ENCODE peak calls at places on chromosomes 5 and 9, in seven cellular contexts. Y is AG04450, A is mammary epithelial cell, L is RWPE2, S is breast epithelium, W is HepG2, E is upper lobe of right lung. Z is an unnamed sample.

GRCh38 chr9:24602687-24603352 is 57.1 kb upstream of the IZUMO3 start:
- DNase-seq in Y (no peak), A (peak), L (no peak), S (no peak), W (no peak), E (no peak), Z (no peak)

GRCh38 chr5:176733586-176734262 is 76.6 kb upstream of the UNC5A start:
- DNase-seq in Y (no peak), A (no peak), L (peak), S (peak), W (no peak), E (peak), Z (no peak)

GRCh38 chr9:112971415-112971814 is 40.6 kb downstream of the ZNF883 start:
- DNase-seq in Y (no peak), A (peak), L (no peak), S (no peak), W (peak), E (no peak), Z (no peak)

GRCh38 chr5:75265731-75266130 is 29.1 kb upstream of the ANKRD31 start:
- DNase-seq in Y (peak), A (peak), L (no peak), S (no peak), W (peak), E (no peak), Z (peak)

GRCh38 chr5:37214550-37214949 is 34.6 kb downstream of the CPLANE1 start:
- DNase-seq in Y (no peak), A (no peak), L (no peak), S (no peak), W (no peak), E (no peak), Z (no peak)

GRCh38 chr5:32612134-32612888 is 27.0 kb downstream of the SUB1 start:
- DNase-seq in Y (no peak), A (no peak), L (no peak), S (no peak), W (no peak), E (no peak), Z (peak)

GRCh38 chr5:119398713-119399492 is 43.1 kb downstream of the TNFAIP8 start:
- DNase-seq in Y (no peak), A (peak), L (no peak), S (no peak), W (peak), E (peak), Z (no peak)

GRCh38 chr9:115008536-115008935 is 78.1 kb upstream of the TNFSF8 start:
- DNase-seq in Y (peak), A (peak), L (no peak), S (no peak), W (no peak), E (no peak), Z (peak)

GRCh38 chr9:14346301-14346721 is 32.4 kb upstream of the NFIB start:
- DNase-seq in Y (no peak), A (no peak), L (no peak), S (no peak), W (no peak), E (no peak), Z (no peak)

GRCh38 chr5:151345808-151346478 is 1.4 kb downstream of the SLC36A2 start:
- DNase-seq in Y (no peak), A (peak), L (no peak), S (no peak), W (no peak), E (no peak), Z (peak)

GRCh38 chr5:134568761-134569725 is 43.6 kb downstream of the JADE2 start:
- DNase-seq in Y (no peak), A (no peak), L (no peak), S (peak), W (no peak), E (peak), Z (no peak)

GRCh38 chr9:97397220-97397619 is 14.7 kb upstream of the TDRD7 start:
- DNase-seq in Y (no peak), A (peak), L (no peak), S (no peak), W (no peak), E (no peak), Z (peak)

GRCh38 chr9:35935755-35936509 is 22.0 kb downstream of the OR2S2 start:
- DNase-seq in Y (peak), A (no peak), L (no peak), S (no peak), W (no peak), E (no peak), Z (peak)

GRCh38 chr9:77714077-77714549 is 66.0 kb upstream of the GNA14 start:
- DNase-seq in Y (no peak), A (no peak), L (no peak), S (no peak), W (no peak), E (no peak), Z (peak)

GRCh38 chr5:148776780-148777179 is 49.6 kb upstream of the ADRB2 start:
- DNase-seq in Y (peak), A (peak), L (peak), S (no peak), W (no peak), E (no peak), Z (peak)

GRCh38 chr5:60958088-60958487 is 13.1 kb downstream of the NDUFAF2 start:
- DNase-seq in Y (no peak), A (no peak), L (no peak), S (no peak), W (no peak), E (no peak), Z (no peak)

GRCh38 chr9:10354591-10354990 is 258.2 kb downstream of the PTPRD start:
- DNase-seq in Y (no peak), A (no peak), L (no peak), S (no peak), W (no peak), E (no peak), Z (no peak)

GRCh38 chr5:61790678-61791077 is 458.6 kb downstream of the ZSWIM6 start:
- DNase-seq in Y (no peak), A (peak), L (no peak), S (no peak), W (peak), E (no peak), Z (no peak)

GRCh38 chr5:37812365-37812764 is 27.5 kb downstream of the GDNF start:
- DNase-seq in Y (no peak), A (no peak), L (no peak), S (no peak), W (no peak), E (no peak), Z (no peak)

GRCh38 chr5:157369507-157369906 is 90.5 kb upstream of the NIPAL4 start:
- DNase-seq in Y (no peak), A (no peak), L (no peak), S (no peak), W (no peak), E (no peak), Z (no peak)

GRCh38 chr5:10949856-10950630 is 189.0 kb upstream of the DAP start:
- DNase-seq in Y (no peak), A (no peak), L (no peak), S (no peak), W (no peak), E (no peak), Z (no peak)

GRCh38 chr5:139711852-139712171 is 63.7 kb downstream of the CXXC5 start:
- DNase-seq in Y (no peak), A (no peak), L (no peak), S (no peak), W (no peak), E (peak), Z (no peak)

DNA sequence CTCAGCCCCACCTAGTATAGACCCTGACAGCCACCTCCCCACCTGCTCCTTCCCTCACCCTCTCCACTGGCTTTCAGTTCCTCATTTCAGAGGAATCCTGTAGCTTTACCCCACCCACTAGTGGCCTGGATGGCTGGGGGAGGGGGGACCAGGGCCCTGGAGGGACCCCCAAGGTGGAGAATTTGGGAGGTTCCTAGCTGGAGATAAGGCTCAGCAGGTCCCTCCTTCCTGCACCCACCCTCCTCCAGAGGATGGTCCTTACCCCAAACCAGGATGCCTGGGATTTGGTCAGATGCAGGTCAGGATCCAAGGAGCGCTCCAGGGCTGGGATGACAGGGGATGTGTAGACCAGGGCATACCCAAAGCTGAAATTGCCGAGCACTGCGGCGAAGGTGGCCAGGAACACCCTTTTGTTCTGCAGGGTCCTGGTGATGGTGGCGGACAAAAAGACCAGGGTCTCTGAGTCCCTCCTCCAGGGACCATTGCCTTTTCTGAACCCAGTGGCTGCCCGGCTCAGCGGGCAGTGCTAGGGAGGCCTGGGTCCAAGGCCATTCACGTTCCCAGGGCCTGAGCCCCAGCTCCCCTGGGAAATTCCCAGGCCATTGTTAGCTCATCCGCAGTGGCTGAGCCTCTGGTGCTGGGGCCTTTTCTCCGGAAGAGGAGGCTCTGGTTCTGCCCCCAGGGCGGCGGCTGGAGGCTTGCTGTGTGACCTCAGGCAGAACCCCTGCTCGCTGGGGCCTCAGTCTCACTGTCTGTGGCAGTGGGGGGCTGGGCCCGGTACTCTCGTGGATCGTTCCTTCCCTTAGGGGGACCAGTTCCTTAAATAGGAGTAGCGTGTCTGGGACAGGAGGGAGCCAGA is 678 bp downstream of the SLC2A6 start:
- DNase-seq in Y (no peak), A (peak), L (no peak), S (no peak), W (peak), E (peak), Z (no peak)
- H3K27ac ChIP-seq in Y (no peak), A (peak), L (peak), S (no peak), W (peak), E (peak), Z (peak)

DNA sequence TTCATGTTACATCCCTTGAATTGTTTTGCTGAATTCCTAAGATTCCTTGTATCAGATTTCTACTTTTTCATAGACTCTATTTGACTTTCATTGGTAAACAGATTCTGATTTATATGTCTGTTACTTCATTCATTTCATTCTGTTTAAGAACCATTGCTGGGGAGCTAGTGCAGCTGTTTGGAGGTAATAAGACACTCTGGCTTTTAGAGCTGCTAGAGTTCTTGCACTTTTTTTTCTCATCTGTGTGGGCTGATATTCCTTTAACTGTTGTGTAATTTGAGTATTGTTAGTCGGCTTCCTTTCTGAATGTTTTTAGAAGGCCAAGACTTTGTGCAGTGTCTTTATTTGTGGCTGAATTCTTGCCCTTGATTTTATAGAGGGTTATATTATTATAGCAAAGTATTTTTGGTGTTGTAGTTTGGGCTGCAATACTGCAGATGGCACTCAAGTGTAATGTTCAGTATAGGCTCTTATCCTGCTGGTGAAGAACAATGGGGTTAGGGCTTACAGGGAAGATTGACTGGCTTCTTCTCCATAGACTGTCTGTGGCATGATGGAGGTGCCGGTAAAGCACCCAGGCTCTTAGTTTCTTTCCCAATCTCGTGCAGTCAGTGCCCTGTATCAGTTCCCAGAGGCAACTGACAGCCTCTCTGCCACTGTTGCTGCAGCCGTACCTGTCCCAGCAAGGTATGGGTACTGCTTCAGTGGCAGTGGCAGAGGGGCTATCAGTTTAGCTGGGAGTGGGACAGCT is 162.2 kb downstream of the OXCT1 start:
- DNase-seq in Y (peak), A (peak), L (no peak), S (no peak), W (peak), E (no peak), Z (peak)
- TF ChIP-seq CTCF in Y (peak), A (peak), L (peak), S (no peak), W (peak), E (no peak), Z (peak)

GRCh38 chr9:27861887-27862286 is 288.6 kb upstream of the C9orf72 start:
- DNase-seq in Y (no peak), A (peak), L (no peak), S (no peak), W (no peak), E (no peak), Z (peak)

GRCh38 chr9:27870404-27870803 is 297.1 kb upstream of the C9orf72 start:
- DNase-seq in Y (no peak), A (peak), L (no peak), S (no peak), W (peak), E (no peak), Z (no peak)

GRCh38 chr9:27866741-27867140 is 293.5 kb upstream of the C9orf72 start:
- DNase-seq in Y (no peak), A (no peak), L (no peak), S (no peak), W (no peak), E (no peak), Z (no peak)

DNA sequence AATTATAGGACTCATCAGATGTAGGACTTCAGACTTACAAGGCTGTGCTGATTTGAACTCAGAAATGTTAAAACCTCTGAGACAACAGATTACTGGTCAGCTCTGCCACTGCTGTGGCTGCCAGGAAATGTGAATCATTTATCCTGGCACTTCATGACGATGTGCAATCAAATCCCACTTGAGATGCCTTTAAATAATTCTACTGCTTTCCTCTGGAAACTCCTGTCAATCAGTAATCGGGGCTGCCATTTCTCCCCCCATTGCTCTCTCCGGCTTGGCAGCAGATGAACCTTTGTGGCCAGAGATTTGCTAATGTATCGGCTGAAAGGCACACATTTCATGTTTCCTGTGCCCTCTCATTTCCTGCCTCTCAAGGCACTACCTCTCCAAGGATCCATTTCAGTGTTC is 291.8 kb upstream of the C9orf72 start:
- DNase-seq in Y (no peak), A (peak), L (no peak), S (no peak), W (no peak), E (no peak), Z (peak)
- H3K27ac ChIP-seq in Y (no peak), A (no peak), L (no peak), S (no peak), W (no peak), E (no peak), Z (no peak)

GRCh38 chr9:89967527-89967926 is 362.7 kb downstream of the GADD45G start:
- DNase-seq in Y (no peak), A (no peak), L (no peak), S (no peak), W (no peak), E (no peak), Z (no peak)
- TF ChIP-seq CTCF in Y (no peak), A (no peak), L (no peak), S (no peak), W (no peak), E (no peak), Z (no peak)

GRCh38 chr5:164115420-164115819 is 610.0 kb downstream of the MAT2B start:
- DNase-seq in Y (no peak), A (no peak), L (no peak), S (no peak), W (no peak), E (no peak), Z (no peak)
- H3K27ac ChIP-seq in Y (no peak), A (no peak), L (no peak), S (no peak), W (no peak), E (no peak), Z (no peak)

GRCh38 chr5:53321073-53321472 is 159.4 kb upstream of the FST start:
- DNase-seq in Y (no peak), A (peak), L (no peak), S (no peak), W (no peak), E (no peak), Z (peak)

GRCh38 chr5:53321721-53322120 is 158.7 kb upstream of the FST start:
- DNase-seq in Y (no peak), A (no peak), L (no peak), S (no peak), W (no peak), E (no peak), Z (no peak)

GRCh38 chr5:53322257-53322656 is 158.2 kb upstream of the FST start:
- DNase-seq in Y (no peak), A (peak), L (no peak), S (no peak), W (no peak), E (no peak), Z (peak)

GRCh38 chr5:53319306-53319705 is 161.1 kb upstream of the FST start:
- DNase-seq in Y (no peak), A (peak), L (peak), S (no peak), W (no peak), E (no peak), Z (no peak)

GRCh38 chr5:53318303-53318702 is 162.1 kb upstream of the FST start:
- DNase-seq in Y (no peak), A (peak), L (no peak), S (no peak), W (no peak), E (no peak), Z (no peak)
- TF ChIP-seq CTCF in Y (no peak), A (peak), L (peak), S (no peak), W (peak), E (no peak), Z (no peak)

GRCh38 chr9:133786371-133786753 is 48.2 kb upstream of the SARDH start:
- DNase-seq in Y (no peak), A (no peak), L (no peak), S (no peak), W (no peak), E (no peak), Z (no peak)
- H3K27ac ChIP-seq in Y (no peak), A (no peak), L (no peak), S (no peak), W (no peak), E (no peak), Z (no peak)

Z was measured in astrocyte.